ENCODE peak calls at places on chromosomes 12 and 14, in four cellular contexts. D is GM12878, Q is K562, Z is H1. C is an unnamed sample.

GRCh38 chr14:30949651-30950050 is 75.3 kb downstream of the COCH start:
- DNase-seq in D (no peak), Q (no peak), Z (no peak), C (no peak)

GRCh38 chr12:103673487-103673886 is 86.4 kb downstream of the STAB2 start:
- DNase-seq in D (no peak), Q (no peak), Z (no peak), C (no peak)

GRCh38 chr12:65655074-65655493 is 169.2 kb upstream of the HMGA2 start:
- DNase-seq in D (no peak), Q (peak), Z (no peak), C (no peak)

GRCh38 chr14:91038439-91038838 is 22.0 kb downstream of the RPS6KA5 start:
- DNase-seq in D (no peak), Q (no peak), Z (no peak), C (no peak)

GRCh38 chr12:122862872-122863701 is 27.8 kb downstream of the HIP1R start:
- DNase-seq in D (no peak), Q (no peak), Z (no peak), C (no peak)

GRCh38 chr14:65250162-65250495 is 147.8 kb upstream of the MAX start:
- DNase-seq in D (no peak), Q (no peak), Z (no peak), C (no peak)

GRCh38 chr14:51308872-51309271 is 68.8 kb downstream of the TMX1 start:
- DNase-seq in D (no peak), Q (no peak), Z (no peak), C (no peak)

GRCh38 chr12:16880864-16881285 is 274.9 kb upstream of the LMO3 start:
- DNase-seq in D (no peak), Q (no peak), Z (peak), C (no peak)

GRCh38 chr14:81137316-81137715 is 83.4 kb downstream of the GTF2A1 start:
- DNase-seq in D (no peak), Q (no peak), Z (no peak), C (no peak)

DNA sequence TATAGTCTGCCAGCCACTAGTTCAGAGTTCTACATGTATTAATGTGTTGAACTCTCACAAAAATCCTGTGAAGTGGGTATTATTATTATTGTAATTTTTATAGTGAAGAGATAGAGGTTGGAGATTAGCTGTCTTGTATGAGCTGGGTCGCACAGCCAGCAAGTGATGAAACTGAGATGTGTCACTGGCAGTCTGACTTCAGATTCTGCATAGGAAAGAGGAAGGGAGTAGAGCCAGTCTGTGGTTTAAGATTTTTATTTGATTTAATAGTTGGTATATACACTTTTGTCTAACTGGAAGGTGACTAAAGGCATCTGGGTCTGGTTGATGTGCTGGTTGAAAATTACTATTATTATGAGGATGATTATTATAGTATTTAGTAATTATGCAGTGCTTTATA is 5.8 kb upstream of the FRS2 start:
- DNase-seq in D (no peak), Q (no peak), Z (no peak), C (no peak)
- TF ChIP-seq EGR1 in D (no peak), Q (no peak), Z (no peak), C (no peak)

GRCh38 chr12:21613931-21614330 is 9.3 kb upstream of the GYS2 start:
- DNase-seq in D (no peak), Q (no peak), Z (no peak), C (no peak)
- TF ChIP-seq SIN3A in D (no peak), Q (no peak), Z (no peak), C (no peak)

GRCh38 chr12:119179335-119180021 is 747 bp downstream of the HSPB8 start:
- DNase-seq in D (no peak), Q (no peak), Z (peak), C (peak)
- TF ChIP-seq EGR1 in D (no peak), Q (no peak), Z (no peak), C (no peak)

DNA sequence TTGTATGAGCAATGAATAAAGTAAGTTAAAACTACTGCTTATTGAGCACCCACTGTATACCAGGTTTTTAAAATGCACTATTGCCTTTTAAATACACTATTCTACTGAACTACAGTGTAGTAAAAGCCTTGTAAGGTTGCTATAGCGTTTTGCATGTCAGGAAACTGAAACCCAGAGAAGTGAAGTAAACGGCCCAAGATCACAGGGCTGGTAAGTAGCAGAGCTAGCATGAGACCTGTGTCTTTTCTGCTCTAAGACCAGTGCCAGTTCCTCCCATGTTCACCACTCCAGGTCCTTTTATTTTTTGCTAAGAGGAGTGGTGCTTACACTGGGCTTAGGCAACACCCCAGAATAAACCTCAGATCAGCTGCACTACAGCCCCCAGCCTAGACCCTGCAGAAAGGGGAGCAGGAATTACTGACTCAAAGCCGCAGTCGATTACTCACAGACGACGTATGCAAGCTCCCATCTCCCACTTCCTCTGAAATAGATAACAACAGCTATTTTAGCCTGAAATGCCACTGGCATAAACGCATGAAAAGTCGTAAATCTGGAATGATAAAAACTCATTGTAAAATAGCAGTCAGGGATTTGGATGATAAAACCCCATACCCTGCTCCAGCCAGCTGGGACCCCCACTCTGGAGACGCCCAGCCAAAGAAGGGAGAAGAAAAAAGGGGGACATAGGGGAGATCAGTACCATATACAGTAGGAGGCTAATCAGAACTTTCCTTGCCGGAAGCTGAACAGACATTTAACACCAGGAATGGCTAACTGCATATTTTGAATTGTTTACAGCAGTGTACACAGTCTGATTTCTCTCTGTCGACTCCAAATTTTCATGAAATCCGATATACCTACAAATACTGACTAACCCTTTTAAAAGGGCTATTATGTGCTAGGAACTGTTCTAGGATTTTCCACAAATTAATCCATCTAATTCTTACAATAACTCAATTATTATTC is 108.3 kb downstream of the NUAK1 start:
- DNase-seq in D (no peak), Q (no peak), Z (no peak), C (no peak)
- TF ChIP-seq SIN3A in D (no peak), Q (no peak), Z (no peak), C (no peak)